ENCODE peak calls at places on chromosome 16, in seven cellular contexts. A is stimulated activated CD4-positive, alpha-beta T cell treated with anti-CD3 and anti-CD28 coated beads, Interleukin-12 subunit alpha, Interleukin-12 subunit beta, amount 100 ng/mL, for 48 hours; X is ovary; S is NCI-H146; Q is non-pigmented ciliary epithelial cell; I is CD8-positive, alpha-beta memory T cell; L is omental fat pad. P is an unnamed sample.

GRCh38 chr16:68265078-68265925 is 976 bp downstream of the SLC7A6 start:
- DNase-seq in A (peak), X (no peak), I (peak), L (no peak), Q (no peak), S (peak), P (no peak)

GRCh38 chr16:86669937-86670772 is 91.8 kb downstream of the FOXL1 start:
- DNase-seq in S (no peak), L (no peak), I (no peak), Q (no peak), X (no peak), A (no peak), P (no peak)

GRCh38 chr16:17386229-17386628 is 84.5 kb downstream of the XYLT1 start:
- DNase-seq in I (no peak), A (no peak), S (no peak), L (no peak), X (no peak), Q (no peak), P (no peak)

GRCh38 chr16:84916156-84916555 is 95.2 kb downstream of the ZDHHC7 start:
- DNase-seq in Q (no peak), A (no peak), I (no peak), L (no peak), X (no peak), S (no peak), P (no peak)

GRCh38 chr16:14309001-14309886 is 238.1 kb downstream of the MRTFB start:
- DNase-seq in I (peak), L (no peak), A (no peak), X (no peak), S (no peak), Q (no peak), P (no peak)

GRCh38 chr16:84599528-84600202 is 18.2 kb downstream of the COTL1 start:
- DNase-seq in X (peak), L (no peak), A (peak), Q (peak), S (peak), I (peak), P (no peak)

GRCh38 chr16:976389-976931 is 5.1 kb upstream of the SOX8 start:
- DNase-seq in Q (no peak), A (no peak), X (no peak), S (no peak), L (no peak), I (no peak), P (no peak)

GRCh38 chr16:25006504-25007055 is 8.6 kb downstream of the ARHGAP17 start:
- DNase-seq in Q (no peak), X (no peak), I (no peak), S (no peak), L (no peak), A (no peak), P (no peak)

GRCh38 chr16:52071101-52071500 is 475.8 kb downstream of the TOX3 start:
- DNase-seq in S (no peak), I (no peak), A (no peak), X (no peak), Q (no peak), L (no peak), P (no peak)

GRCh38 chr16:75319513-75320401 is 68.3 kb upstream of the BCAR1 start:
- DNase-seq in X (no peak), A (no peak), Q (peak), L (no peak), I (peak), S (no peak), P (no peak)

GRCh38 chr16:75282811-75283281 is 31.4 kb upstream of the BCAR1 start:
- DNase-seq in S (no peak), I (no peak), Q (no peak), L (no peak), A (no peak), X (no peak), P (no peak)

GRCh38 chr16:30063278-30063892 is 2.2 kb upstream of the ALDOA start:
- DNase-seq in I (no peak), Q (no peak), X (no peak), L (no peak), A (no peak), S (no peak), P (no peak)

GRCh38 chr16:48121276-48121675 is 34.5 kb downstream of the ABCC12 start:
- DNase-seq in A (no peak), L (no peak), Q (no peak), I (no peak), S (no peak), X (no peak), P (no peak)

GRCh38 chr16:53565300-53565699 is 62.3 kb upstream of the AKTIP start:
- DNase-seq in L (no peak), A (no peak), Q (no peak), X (no peak), S (no peak), I (no peak), P (no peak)

GRCh38 chr16:87303431-87303930 is 13.7 kb downstream of the C16orf95 start:
- DNase-seq in A (no peak), X (no peak), Q (no peak), L (no peak), S (no peak), I (no peak), P (no peak)

GRCh38 chr16:74561626-74562025 is 45.3 kb downstream of the GLG1 start:
- DNase-seq in L (no peak), Q (no peak), I (no peak), A (no peak), X (no peak), S (no peak), P (no peak)

GRCh38 chr16:24541534-24541933 is 2.2 kb downstream of the RBBP6 start:
- DNase-seq in A (no peak), L (no peak), S (no peak), Q (no peak), I (peak), X (no peak), P (no peak)

GRCh38 chr16:89534147-89534788 is 26.1 kb downstream of the SPG7 start:
- DNase-seq in S (no peak), Q (no peak), I (peak), L (no peak), A (no peak), X (no peak), P (no peak)

GRCh38 chr16:1906846-1907165 is 11.4 kb downstream of the HS3ST6 start:
- DNase-seq in I (no peak), Q (no peak), A (no peak), L (no peak), X (no peak), S (no peak), P (no peak)

GRCh38 chr16:81586976-81587625 is 142.5 kb downstream of the CMIP start:
- DNase-seq in I (no peak), X (no peak), S (no peak), Q (no peak), A (no peak), L (no peak), P (no peak)

GRCh38 chr16:9791566-9791965 is 390.7 kb downstream of the GRIN2A start:
- DNase-seq in Q (no peak), I (no peak), S (no peak), A (no peak), X (no peak), L (no peak), P (no peak)

GRCh38 chr16:88743693-88744519 is 37.6 kb downstream of the CTU2 start:
- DNase-seq in A (peak), L (peak), Q (no peak), I (peak), S (peak), X (peak), P (peak)

GRCh38 chr16:52677487-52677886 is 130.5 kb upstream of the TOX3 start:
- DNase-seq in X (no peak), Q (no peak), L (no peak), S (no peak), A (no peak), I (no peak), P (no peak)

GRCh38 chr16:17901309-17901708 is 430.5 kb upstream of the XYLT1 start:
- DNase-seq in L (no peak), A (no peak), S (no peak), I (no peak), Q (no peak), X (no peak), P (no peak)

GRCh38 chr16:70254095-70254964 is 2.6 kb upstream of the EXOSC6 start:
- DNase-seq in S (no peak), X (no peak), Q (no peak), I (no peak), A (no peak), L (no peak), P (no peak)

GRCh38 chr16:74461826-74462225 is 40.5 kb upstream of the CLEC18B start:
- DNase-seq in A (no peak), X (no peak), Q (no peak), L (no peak), S (no peak), I (no peak), P (no peak)

GRCh38 chr16:52095466-52095865 is 451.5 kb downstream of the TOX3 start:
- DNase-seq in S (no peak), L (no peak), Q (no peak), A (no peak), I (no peak), X (no peak), P (no peak)

GRCh38 chr16:85435298-85435697 is 177.8 kb upstream of the GSE1 start:
- DNase-seq in I (no peak), X (no peak), A (no peak), Q (no peak), L (no peak), S (no peak), P (no peak)

GRCh38 chr16:25065899-25066298 is 45.6 kb upstream of the LCMT1 start:
- DNase-seq in A (no peak), S (peak), Q (no peak), I (no peak), X (no peak), L (no peak), P (no peak)